ENCODE peak calls at places on chromosomes 1 and 21, in seven cellular contexts. V is adrenal gland; O is effector memory CD4-positive, alpha-beta T cell; U is A549; D is cardiac muscle cell; B is CD8-positive, alpha-beta memory T cell; M is right lobe of liver. S is an unnamed sample. For H3K9me3, the result is how much of the 10 kb centered on the place peaks cover.

GRCh38 chr1:205775717-205776056 is 405 bp upstream of the RAB29 start:
- DNase-seq in V (no peak), O (no peak), U (no peak), D (peak), B (no peak), M (no peak), S (no peak)

GRCh38 chr1:214637722-214638473 is 34.9 kb downstream of the CENPF start:
- DNase-seq in V (no peak), O (no peak), U (peak), D (peak), B (no peak), M (no peak), S (no peak)

GRCh38 chr1:22550021-22550420 is 13.3 kb upstream of the EPHA8 start:
- DNase-seq in V (no peak), O (no peak), U (no peak), D (no peak), B (no peak), M (no peak), S (no peak)

GRCh38 chr21:17988038-17988437 is 168.9 kb upstream of the C21orf91 start:
- DNase-seq in V (no peak), O (no peak), U (no peak), D (no peak), B (no peak), M (no peak), S (no peak)

GRCh38 chr1:65059930-65060538 is 88.0 kb upstream of the AK4 start:
- DNase-seq in V (no peak), O (no peak), U (peak), D (peak), B (no peak), M (no peak), S (no peak)

GRCh38 chr1:42927920-42928505 is 30.7 kb downstream of the SLC2A1 start:
- DNase-seq in V (no peak), O (no peak), U (no peak), D (no peak), B (no peak), M (no peak), S (no peak)

GRCh38 chr1:33916786-33917185 is 52.9 kb downstream of the HMGB4 start:
- DNase-seq in V (no peak), O (no peak), U (no peak), D (no peak), B (no peak), M (no peak), S (no peak)

GRCh38 chr1:81582467-81582986 is 218.2 kb upstream of the ADGRL2 start:
- DNase-seq in V (no peak), O (no peak), U (no peak), D (no peak), B (no peak), M (no peak), S (no peak)

GRCh38 chr1:78586572-78586971 is 33.7 kb upstream of the IFI44L start:
- DNase-seq in V (no peak), O (no peak), U (no peak), D (peak), B (no peak), M (no peak), S (no peak)

GRCh38 chr1:45326627-45327591 is at the start of gene HPDL:
- DNase-seq in V (peak), O (peak), U (peak), D (peak), B (peak), M (peak), S (peak)

GRCh38 chr1:83555871-83556270 is 443.1 kb downstream of the TTLL7 start:
- DNase-seq in V (no peak), O (no peak), U (no peak), D (no peak), B (no peak), M (no peak), S (no peak)
- H3K9me3 ChIP-seq in V (under half), O (under half), U (under half), D (under half), B (under half), M (under half), S (under half)

GRCh38 chr1:152392909-152393308 is 21.2 kb downstream of the CRNN start:
- DNase-seq in V (no peak), O (peak), U (no peak), D (no peak), B (no peak), M (no peak), S (peak)

GRCh38 chr1:152397474-152397873 is 16.6 kb downstream of the CRNN start:
- DNase-seq in V (no peak), O (no peak), U (no peak), D (no peak), B (no peak), M (no peak), S (no peak)

GRCh38 chr1:152388889-152389288 is 25.2 kb downstream of the CRNN start:
- DNase-seq in V (no peak), O (no peak), U (no peak), D (no peak), B (no peak), M (no peak), S (no peak)

GRCh38 chr1:152398812-152399698 is 15.0 kb downstream of the CRNN start:
- DNase-seq in V (no peak), O (no peak), U (peak), D (peak), B (no peak), M (no peak), S (no peak)

DNA sequence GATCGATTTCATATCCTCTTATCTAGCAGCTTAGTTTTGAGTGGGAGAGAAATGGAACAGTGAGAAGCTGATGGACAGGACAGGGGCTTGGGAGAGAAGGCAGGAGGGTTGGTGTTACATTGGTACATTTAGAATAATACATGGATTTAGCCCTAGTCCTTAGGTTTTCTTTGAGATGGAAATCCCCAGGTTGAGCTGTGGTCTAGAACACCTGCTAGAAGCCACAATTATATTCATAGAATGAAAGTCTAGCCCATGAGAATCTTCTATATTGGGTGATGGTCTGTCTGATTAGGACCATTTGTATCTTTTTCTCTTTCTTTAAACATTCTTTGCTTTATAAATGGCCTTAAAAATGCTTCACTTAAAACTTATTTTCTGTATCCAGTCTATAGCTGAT is 19.9 kb downstream of the CRNN start:
- DNase-seq in V (no peak), O (no peak), U (no peak), D (no peak), B (no peak), M (no peak), S (no peak)
- H3K9me3 ChIP-seq in V (under half), O (under half), U (under half), D (under half), B (under half), M (under half), S (under half)

GRCh38 chr1:228240411-228241240 is 32.8 kb downstream of the OBSCN start:
- DNase-seq in V (no peak), O (no peak), U (no peak), D (no peak), B (no peak), M (no peak), S (no peak)
- H3K9me3 ChIP-seq in V (under half), O (under half), U (half or more), D (under half), B (under half), M (under half), S (under half)

GRCh38 chr1:11502516-11502915 is 23.6 kb downstream of the DISP3 start:
- DNase-seq in V (no peak), O (no peak), U (no peak), D (no peak), B (no peak), M (no peak), S (no peak)

GRCh38 chr1:11501491-11501897 is 22.5 kb downstream of the DISP3 start:
- DNase-seq in V (peak), O (peak), U (no peak), D (peak), B (no peak), M (no peak), S (peak)

GRCh38 chr1:11499825-11500331 is 20.9 kb downstream of the DISP3 start:
- DNase-seq in V (no peak), O (no peak), U (no peak), D (no peak), B (no peak), M (no peak), S (no peak)

GRCh38 chr1:11500881-11501280 is 21.9 kb downstream of the DISP3 start:
- DNase-seq in V (no peak), O (no peak), U (no peak), D (no peak), B (no peak), M (no peak), S (no peak)

GRCh38 chr1:11501906-11502485 is 23.0 kb downstream of the DISP3 start:
- DNase-seq in V (no peak), O (no peak), U (no peak), D (no peak), B (no peak), M (no peak), S (no peak)
- H3K9me3 ChIP-seq in V (under half), O (under half), U (under half), D (under half), B (under half), M (under half), S (under half)

GRCh38 chr1:4972761-4973320 is 318.4 kb downstream of the AJAP1 start:
- DNase-seq in V (peak), O (no peak), U (no peak), D (no peak), B (no peak), M (no peak), S (no peak)

GRCh38 chr1:4974981-4975685 is 320.7 kb downstream of the AJAP1 start:
- DNase-seq in V (no peak), O (no peak), U (no peak), D (no peak), B (no peak), M (no peak), S (no peak)

GRCh38 chr1:4971666-4972065 is 317.3 kb downstream of the AJAP1 start:
- DNase-seq in V (no peak), O (no peak), U (no peak), D (no peak), B (no peak), M (no peak), S (no peak)

GRCh38 chr1:4975856-4976255 is 321.4 kb downstream of the AJAP1 start:
- DNase-seq in V (no peak), O (no peak), U (no peak), D (no peak), B (no peak), M (no peak), S (no peak)

DNA sequence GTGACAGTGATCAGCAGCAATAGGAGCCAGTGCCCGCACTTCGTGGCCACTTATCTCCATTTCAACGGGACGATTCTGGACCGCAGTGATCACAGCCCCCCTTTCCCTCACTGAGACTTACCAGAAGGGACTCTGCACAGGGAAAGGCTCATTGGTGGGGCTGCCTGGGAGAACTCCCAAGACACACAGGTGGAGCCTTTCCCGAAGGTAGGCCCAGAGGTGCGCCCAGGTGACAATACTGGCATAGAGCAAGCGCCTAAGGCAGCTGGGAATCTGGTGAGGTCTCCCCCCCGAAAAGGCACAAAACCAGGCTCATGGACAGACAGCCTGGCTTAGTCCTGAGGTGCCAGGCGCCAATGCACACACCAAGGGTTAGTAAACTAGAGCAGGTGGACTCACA is 318.9 kb downstream of the AJAP1 start:
- DNase-seq in V (no peak), O (no peak), U (no peak), D (no peak), B (no peak), M (no peak), S (no peak)
- H3K9me3 ChIP-seq in V (under half), O (under half), U (under half), D (under half), B (under half), M (under half), S (under half)

GRCh38 chr1:49906365-49906764 is 117.4 kb downstream of the AGBL4 start:
- DNase-seq in V (no peak), O (no peak), U (no peak), D (no peak), B (no peak), M (no peak), S (no peak)
- H3K9me3 ChIP-seq in V (under half), O (under half), U (under half), D (under half), B (under half), M (under half), S (under half)

DNA sequence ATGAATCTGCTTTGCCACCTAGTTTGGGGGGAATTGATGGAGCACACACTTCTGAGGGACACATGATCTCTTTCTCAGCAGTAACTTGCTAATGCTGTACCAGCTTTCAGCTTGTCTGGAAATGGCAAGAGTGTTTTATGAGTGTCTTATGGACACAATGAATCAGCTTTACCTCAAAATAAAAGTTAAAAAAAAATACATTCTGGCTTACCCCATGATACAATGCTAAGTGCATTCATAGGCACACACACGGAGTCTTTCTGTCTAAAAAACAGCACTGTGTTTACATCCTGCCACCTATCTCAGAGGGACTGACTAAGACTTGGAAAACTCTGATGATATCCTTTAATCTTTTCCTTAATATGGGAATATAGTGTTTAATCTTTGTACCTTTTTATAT is 455.5 kb upstream of the ADAMTS5 start:
- DNase-seq in V (no peak), O (no peak), U (no peak), D (no peak), B (no peak), M (no peak), S (no peak)
- H3K9me3 ChIP-seq in V (under half), O (under half), U (under half), D (under half), B (under half), M (under half), S (under half)

GRCh38 chr1:46774297-46774696 is 24.5 kb upstream of the CYP4B1 start:
- DNase-seq in V (no peak), O (no peak), U (no peak), D (no peak), B (no peak), M (no peak), S (no peak)
- H3K9me3 ChIP-seq in V (under half), O (under half), U (under half), D (under half), B (under half), M (under half), S (under half)

DNA sequence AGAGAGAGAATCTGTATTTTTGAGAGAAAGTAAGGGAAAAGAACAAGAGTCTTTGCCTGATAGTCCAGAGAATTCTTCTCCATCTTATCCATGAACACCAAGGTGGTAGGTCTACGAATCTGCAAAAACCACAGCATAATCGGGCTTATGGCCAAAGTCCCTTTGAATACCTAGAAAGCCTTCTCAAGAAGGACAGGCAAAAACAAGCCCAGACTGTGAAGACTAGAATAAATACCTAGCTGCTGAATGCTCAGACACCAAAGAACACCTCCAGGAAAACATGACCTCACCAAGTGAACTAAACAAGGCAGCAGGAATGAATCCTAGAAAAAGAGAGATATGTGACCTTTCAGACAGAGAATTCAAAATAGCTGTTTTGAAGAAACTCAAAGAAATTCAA is 79.2 kb downstream of the HFM1 start:
- DNase-seq in V (no peak), O (no peak), U (no peak), D (no peak), B (no peak), M (no peak), S (no peak)
- H3K9me3 ChIP-seq in V (under half), O (under half), U (under half), D (under half), B (under half), M (under half), S (under half)

S was measured in T-helper 17 cell.